ENCODE peak calls at places on chromosome 19, in ten cellular contexts. O is GM23338, J is fibroblast of lung, H is GM23248, Y is GM12878, L is H1, X is mammary epithelial cell, Q is PC-3, V is keratinocyte, N is astrocyte. T is an unnamed sample. For H3K36me3, the result is how much of the 10 kb centered on the place peaks cover.

GRCh38 chr19:34806976-34807860 is 34.2 kb upstream of the ZNF599 start:
- DNase-seq in O (no peak), J (no peak), H (no peak), Y (no peak), L (no peak), X (no peak), Q (peak), V (no peak), N (no peak), T (no peak)

GRCh38 chr19:11256189-11256588 is 6.1 kb downstream of the DOCK6 start:
- DNase-seq in O (no peak), J (peak), H (no peak), Y (no peak), L (no peak), X (no peak), Q (no peak), V (no peak), N (no peak), T (no peak)

GRCh38 chr19:8640402-8641004 is 10.1 kb downstream of the NFILZ start:
- DNase-seq in O (no peak), J (no peak), H (peak), Y (no peak), L (no peak), X (no peak), Q (no peak), V (no peak), N (no peak), T (no peak)

GRCh38 chr19:47310819-47311218 is 1.2 kb downstream of the C5AR1 start:
- DNase-seq in O (no peak), J (peak), H (peak), Y (no peak), L (no peak), X (no peak), Q (peak), V (no peak), N (no peak), T (peak)

GRCh38 chr19:7673995-7674667 is 2.8 kb upstream of the MCEMP1 start:
- DNase-seq in O (peak), J (peak), H (peak), Y (no peak), L (peak), X (peak), Q (peak), V (no peak), N (peak), T (peak)

GRCh38 chr19:38455031-38455430 is 21.5 kb downstream of the RYR1 start:
- DNase-seq in O (peak), J (peak), H (peak), Y (no peak), L (no peak), X (no peak), Q (peak), V (no peak), N (peak), T (no peak)

GRCh38 chr19:7535035-7535992 is at the start of gene PNPLA6:
- DNase-seq in O (peak), J (peak), H (peak), Y (peak), L (peak), X (peak), Q (peak), V (no peak), N (peak), T (peak)

GRCh38 chr19:55179570-55180484 is at the start of gene SYT5:
- DNase-seq in O (peak), J (no peak), H (peak), Y (no peak), L (peak), X (peak), Q (peak), V (no peak), N (no peak), T (no peak)

GRCh38 chr19:10817291-10818038 is 18.5 kb downstream of the TMED1 start:
- DNase-seq in O (peak), J (peak), H (peak), Y (no peak), L (no peak), X (no peak), Q (no peak), V (no peak), N (peak), T (no peak)

GRCh38 chr19:46495789-46496099 is at the start of gene PNMA8B:
- DNase-seq in O (peak), J (peak), H (peak), Y (no peak), L (peak), X (peak), Q (no peak), V (no peak), N (no peak), T (no peak)

GRCh38 chr19:51116736-51117135 is 8.0 kb upstream of the SIGLEC9 start:
- DNase-seq in O (no peak), J (no peak), H (no peak), Y (no peak), L (no peak), X (no peak), Q (no peak), V (no peak), N (no peak), T (no peak)

GRCh38 chr19:7928741-7929701 is 3.1 kb upstream of the CTXN1 start:
- DNase-seq in O (peak), J (peak), H (peak), Y (no peak), L (peak), X (peak), Q (peak), V (no peak), N (peak), T (peak)

GRCh38 chr19:45640849-45641273 is 1.7 kb upstream of the EML2 start:
- DNase-seq in O (peak), J (no peak), H (no peak), Y (no peak), L (peak), X (peak), Q (peak), V (peak), N (no peak), T (no peak)

GRCh38 chr19:49881672-49882394 is 4.3 kb downstream of the TBC1D17 start:
- DNase-seq in O (peak), J (no peak), H (no peak), Y (no peak), L (peak), X (no peak), Q (peak), V (no peak), N (no peak), T (no peak)

GRCh38 chr19:51066816-51067215 is 1.9 kb upstream of the KLK13 start:
- DNase-seq in O (no peak), J (no peak), H (no peak), Y (no peak), L (no peak), X (no peak), Q (no peak), V (no peak), N (no peak), T (no peak)

GRCh38 chr19:35154535-35155406 is at the start of gene FXYD5:
- DNase-seq in O (peak), J (peak), H (peak), Y (no peak), L (peak), X (peak), Q (peak), V (no peak), N (peak), T (peak)

GRCh38 chr19:39531834-39532232 is 819 bp downstream of the EID2B start:
- DNase-seq in O (peak), J (no peak), H (peak), Y (no peak), L (no peak), X (no peak), Q (no peak), V (no peak), N (no peak), T (no peak)

GRCh38 chr19:46056536-46056935 is 15.7 kb upstream of the IGFL4 start:
- DNase-seq in O (no peak), J (no peak), H (no peak), Y (no peak), L (no peak), X (peak), Q (no peak), V (peak), N (no peak), T (no peak)

GRCh38 chr19:11197291-11198174 is at the start of gene KANK2:
- DNase-seq in O (peak), J (peak), H (peak), Y (peak), L (peak), X (peak), Q (peak), V (no peak), N (peak), T (peak)

GRCh38 chr19:2290441-2291184 is 8.6 kb upstream of the PEAK3 start:
- DNase-seq in O (peak), J (no peak), H (peak), Y (no peak), L (peak), X (peak), Q (no peak), V (no peak), N (no peak), T (no peak)

GRCh38 chr19:41161903-41162302 is 31.1 kb upstream of the CYP2S1 start:
- DNase-seq in O (peak), J (no peak), H (no peak), Y (no peak), L (peak), X (no peak), Q (peak), V (no peak), N (no peak), T (no peak)

GRCh38 chr19:55069137-55069858 is 6.3 kb upstream of the RDH13 start:
- DNase-seq in O (peak), J (peak), H (peak), Y (no peak), L (peak), X (peak), Q (peak), V (no peak), N (no peak), T (peak)

GRCh38 chr19:36528921-36529518 is 949 bp upstream of the ZNF260 start:
- DNase-seq in O (peak), J (no peak), H (peak), Y (peak), L (peak), X (peak), Q (no peak), V (no peak), N (no peak), T (no peak)

GRCh38 chr19:55353803-55354697 is 469 bp downstream of the COX6B2 start:
- DNase-seq in O (peak), J (no peak), H (peak), Y (no peak), L (peak), X (peak), Q (peak), V (no peak), N (no peak), T (peak)

GRCh38 chr19:3039125-3039524 is 10.0 kb upstream of the TLE2 start:
- DNase-seq in O (no peak), J (no peak), H (no peak), Y (no peak), L (no peak), X (no peak), Q (no peak), V (no peak), N (no peak), T (no peak)

GRCh38 chr19:58317481-58318072 is 9.2 kb upstream of the ZSCAN22 start:
- DNase-seq in O (peak), J (peak), H (peak), Y (no peak), L (no peak), X (no peak), Q (peak), V (no peak), N (peak), T (no peak)

GRCh38 chr19:1929051-1929742 is 11.8 kb upstream of the CSNK1G2 start:
- DNase-seq in O (peak), J (peak), H (peak), Y (no peak), L (peak), X (peak), Q (peak), V (no peak), N (peak), T (peak)

GRCh38 chr19:19081642-19082151 is 17.9 kb downstream of the SLC25A42 start:
- DNase-seq in O (no peak), J (peak), H (no peak), Y (no peak), L (no peak), X (no peak), Q (no peak), V (no peak), N (peak), T (no peak)
- TF ChIP-seq EZH2 in O (no peak), J (no peak), H (no peak), Y (no peak), L (no peak), X (no peak), Q (no peak), V (no peak), N (no peak), T (no peak)

DNA sequence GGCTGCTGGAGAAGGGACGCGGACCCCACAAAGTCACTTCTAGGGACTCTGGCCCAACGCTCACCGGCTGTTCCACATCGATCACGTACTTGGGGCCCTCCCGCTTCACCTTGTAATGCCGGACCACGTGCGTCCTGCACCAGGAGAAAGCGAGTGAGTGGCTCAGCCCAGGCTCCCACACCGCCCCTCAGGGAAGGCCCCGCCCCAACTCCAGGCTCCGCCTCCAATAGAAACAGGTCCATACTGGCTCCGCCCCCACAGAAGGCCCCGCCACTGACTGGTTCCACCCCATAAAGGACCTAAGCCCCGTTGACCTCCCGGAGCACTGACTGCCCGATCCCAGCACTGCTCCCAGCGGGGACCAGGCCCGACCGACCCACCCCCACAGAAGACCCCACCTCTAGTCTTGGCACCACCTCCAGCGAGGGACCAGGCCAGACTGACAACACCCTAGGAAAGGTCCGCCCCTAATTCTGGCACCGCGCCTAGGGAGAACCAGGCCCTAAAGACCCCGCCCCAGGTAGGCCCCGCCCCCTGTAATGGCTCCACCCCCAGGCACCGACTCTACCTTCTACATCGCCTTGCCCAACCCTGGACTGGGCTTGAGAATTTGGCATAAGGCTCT is 11.3 kb downstream of the STAP2 start:
- DNase-seq in O (peak), J (peak), H (peak), Y (no peak), L (peak), X (no peak), Q (no peak), V (no peak), N (no peak), T (no peak)
- H3K27ac ChIP-seq in O (peak), J (no peak), H (no peak), Y (no peak), L (peak), X (no peak), Q (no peak), V (no peak), N (no peak), T (no peak)

GRCh38 chr19:48470281-48470680 is 1.1 kb downstream of the CYTH2 start:
- DNase-seq in O (no peak), J (no peak), H (no peak), Y (no peak), L (no peak), X (no peak), Q (no peak), V (no peak), N (no peak), T (no peak)

GRCh38 chr19:48473161-48473966 is 4.2 kb downstream of the CYTH2 start:
- DNase-seq in O (no peak), J (no peak), H (no peak), Y (no peak), L (no peak), X (peak), Q (peak), V (no peak), N (no peak), T (no peak)

GRCh38 chr19:48470856-48471255 is 1.7 kb downstream of the CYTH2 start:
- DNase-seq in O (no peak), J (no peak), H (no peak), Y (no peak), L (no peak), X (no peak), Q (no peak), V (no peak), N (no peak), T (no peak)

GRCh38 chr19:48474084-48474592 is 5.0 kb downstream of the CYTH2 start:
- DNase-seq in O (no peak), J (no peak), H (no peak), Y (no peak), L (no peak), X (no peak), Q (no peak), V (no peak), N (no peak), T (no peak)

GRCh38 chr19:48471836-48472235 is 2.7 kb downstream of the CYTH2 start:
- DNase-seq in O (no peak), J (no peak), H (no peak), Y (no peak), L (no peak), X (no peak), Q (no peak), V (no peak), N (no peak), T (no peak)
- H3K36me3 ChIP-seq in O (under half), J (under half), H (under half), Y (under half), L (half or more), X (under half), Q (under half), V (half or more), N (under half), T (under half)

GRCh38 chr19:19372656-19373416 is 32.6 kb upstream of the GATAD2A start:
- DNase-seq in O (peak), J (peak), H (peak), Y (no peak), L (no peak), X (no peak), Q (peak), V (no peak), N (no peak), T (peak)
- TF ChIP-seq EZH2 in O (no peak), J (no peak), H (no peak), Y (no peak), L (no peak), X (no peak), Q (no peak), V (no peak), N (no peak), T (no peak)

DNA sequence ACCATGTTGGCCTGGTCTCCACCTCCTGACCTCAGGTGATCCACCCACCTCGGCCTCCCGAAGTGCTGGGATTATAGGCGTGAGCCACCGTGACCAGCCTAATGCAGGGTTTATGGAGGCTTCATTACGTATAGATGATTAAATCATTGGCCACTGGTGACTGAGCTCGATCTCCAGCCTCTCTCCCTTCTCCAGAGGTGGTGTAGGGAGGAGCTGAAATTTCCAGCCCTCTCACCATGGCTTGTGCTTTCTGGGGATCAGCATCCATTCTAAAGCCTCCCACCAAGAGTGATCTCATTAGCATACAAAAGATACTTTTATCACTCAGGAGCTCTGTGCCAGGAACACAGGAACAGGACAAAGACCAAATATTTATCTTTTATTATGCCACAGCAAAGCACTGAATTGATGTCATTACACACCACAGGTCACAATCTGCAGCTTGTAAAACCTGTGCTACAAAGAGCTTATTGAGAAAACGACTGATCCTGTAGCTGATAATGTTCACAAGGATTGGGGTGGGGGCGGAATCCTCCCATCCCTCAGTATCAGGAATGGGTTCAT is 32.4 kb downstream of the RHPN2 start:
- DNase-seq in O (peak), J (no peak), H (no peak), Y (no peak), L (no peak), X (no peak), Q (peak), V (no peak), N (no peak), T (no peak)
- H3K27ac ChIP-seq in O (peak), J (no peak), H (no peak), Y (no peak), L (no peak), X (no peak), Q (peak), V (no peak), N (no peak), T (peak)

T was measured in PC-9.